ENCODE peak calls at places on chromosomes 2 and 18, in four cellular contexts. S is BE2C; G is right cardiac atrium; U is activated CD4-positive, alpha-beta T cell treated with anti-CD3 and anti-CD28 coated beads, Interleukin-2, amount 10 ng/mL, durations not matched to agents 24 days and 14 days. X is an unnamed sample.

GRCh38 chr2:54479422-54479821 is 23.3 kb downstream of the SPTBN1 start:
- DNase-seq in G (no peak), U (no peak), S (no peak), X (no peak)

GRCh38 chr18:37166491-37166890 is 337.6 kb downstream of the KIAA1328 start:
- DNase-seq in G (no peak), S (no peak), U (no peak), X (no peak)

GRCh38 chr2:212595036-212595654 is 56.5 kb upstream of the ERBB4 start:
- DNase-seq in U (no peak), G (no peak), S (no peak), X (peak; percentile 54)

GRCh38 chr2:101690547-101691182 is 6.8 kb upstream of the MAP4K4 start:
- DNase-seq in G (no peak), S (no peak), U (no peak), X (no peak)

GRCh38 chr2:85259101-85259590 is 68.6 kb downstream of the TGOLN2 start:
- DNase-seq in S (no peak), G (no peak), U (no peak), X (no peak)

GRCh38 chr2:85503611-85504433 is 35.1 kb upstream of the MAT2A start:
- DNase-seq in S (peak; percentile 39), U (no peak), G (no peak), X (peak; percentile 48)

GRCh38 chr2:128563348-128563687 is 244.7 kb upstream of the HS6ST1 start:
- DNase-seq in S (no peak), G (peak; percentile 87), U (no peak), X (peak; percentile 24)

GRCh38 chr2:23940976-23941605 is 828 bp downstream of the UBXN2A start:
- DNase-seq in G (no peak), S (no peak), U (no peak), X (no peak)

GRCh38 chr2:20381457-20381856 is 30.8 kb upstream of the PUM2 start:
- DNase-seq in U (no peak), G (no peak), S (peak; percentile 63), X (peak; percentile 90)

GRCh38 chr2:49770919-49771318 is 616.6 kb upstream of the FSHR start:
- DNase-seq in U (peak; percentile 55), G (peak; percentile 51), S (peak; percentile 74), X (no peak)

GRCh38 chr2:56624181-56624580 is 440.4 kb downstream of the CCDC85A start:
- DNase-seq in U (no peak), S (no peak), G (no peak), X (no peak)

GRCh38 chr2:58614259-58614658 is 373.1 kb upstream of the FANCL start:
- DNase-seq in S (no peak), G (no peak), U (no peak), X (no peak)

X was measured in NCI-H446 treated with DMSO at 0.1 percent for 48 hours.